ENCODE peak calls at places on chromosomes 11 and 22, in ten cellular contexts. I is stimulated activated CD4-positive, alpha-beta T cell treated with anti-CD3 and anti-CD28 coated beads, TNF-alpha, amount 100 ng/mL, for 48 hours; M is stimulated activated CD8-positive, alpha-beta memory T cell treated with anti-CD3 and anti-CD28 coated beads, Interleukin-2, amount 100 ng/mL, for 48 hours; T is Calu3; F is posterior cingulate gyrus; A is CD4-positive, alpha-beta T cell; V is NCI-H1436; N is GM12891; L is NCI-H446; R is tibial artery. E is an unnamed sample.

GRCh38 chr22:37566903-37567798 is 6.9 kb downstream of the CDC42EP1 start:
- DNase-seq in I (peak), M (peak), T (peak), F (peak), A (peak), V (peak), N (peak), L (peak), R (peak), E (peak)

GRCh38 chr11:45644981-45645889 is 20.2 kb downstream of the CHST1 start:
- DNase-seq in I (no peak), M (no peak), T (no peak), F (no peak), A (no peak), V (no peak), N (no peak), L (no peak), R (no peak), E (no peak)

GRCh38 chr11:65454696-65455456 is 32.3 kb downstream of the NEAT1 start:
- DNase-seq in I (peak), M (peak), T (peak), F (peak), A (peak), V (peak), N (peak), L (peak), R (peak), E (peak)

GRCh38 chr11:60942970-60943565 is 8.9 kb downstream of the SLC15A3 start:
- DNase-seq in I (no peak), M (no peak), T (peak), F (no peak), A (no peak), V (peak), N (no peak), L (peak), R (no peak), E (no peak)

GRCh38 chr22:29988719-29989118 is 91.5 kb upstream of the HORMAD2 start:
- DNase-seq in I (no peak), M (no peak), T (no peak), F (no peak), A (no peak), V (no peak), N (no peak), L (no peak), R (no peak), E (no peak)

GRCh38 chr11:118156531-118157185 is 4.0 kb upstream of the SCN4B start:
- DNase-seq in I (no peak), M (no peak), T (peak), F (no peak), A (no peak), V (peak), N (no peak), L (no peak), R (no peak), E (no peak)

GRCh38 chr11:31875861-31876625 is 64.9 kb upstream of the PAX6 start:
- DNase-seq in I (no peak), M (no peak), T (no peak), F (no peak), A (no peak), V (no peak), N (no peak), L (no peak), R (no peak), E (no peak)

GRCh38 chr11:94322501-94322900 is 18.1 kb downstream of the IZUMO1R start:
- DNase-seq in I (no peak), M (no peak), T (no peak), F (no peak), A (no peak), V (no peak), N (no peak), L (no peak), R (no peak), E (no peak)

GRCh38 chr11:15972838-15973237 is 383.5 kb downstream of the SOX6 start:
- DNase-seq in I (no peak), M (no peak), T (no peak), F (no peak), A (no peak), V (no peak), N (no peak), L (no peak), R (no peak), E (no peak)

GRCh38 chr22:49826603-49827306 is 918 bp downstream of the BRD1 start:
- DNase-seq in I (no peak), M (no peak), T (peak), F (no peak), A (peak), V (peak), N (no peak), L (no peak), R (peak), E (no peak)

GRCh38 chr22:49709464-49709863 is 118.2 kb downstream of the BRD1 start:
- DNase-seq in I (no peak), M (no peak), T (no peak), F (no peak), A (no peak), V (no peak), N (no peak), L (no peak), R (no peak), E (no peak)

GRCh38 chr22:23232094-23232905 is 52.0 kb downstream of the BCR start:
- DNase-seq in I (no peak), M (no peak), T (no peak), F (no peak), A (no peak), V (no peak), N (no peak), L (no peak), R (no peak), E (no peak)

GRCh38 chr11:27444801-27445215 is 27.8 kb downstream of the LGR4 start:
- DNase-seq in I (no peak), M (no peak), T (no peak), F (no peak), A (no peak), V (peak), N (no peak), L (no peak), R (no peak), E (no peak)

GRCh38 chr11:93740031-93740801 is 1.1 kb downstream of the TAF1D start:
- DNase-seq in I (peak), M (peak), T (peak), F (no peak), A (no peak), V (no peak), N (no peak), L (no peak), R (no peak), E (no peak)

GRCh38 chr11:82980292-82980691 is 78.8 kb downstream of the DDIAS start:
- DNase-seq in I (no peak), M (no peak), T (no peak), F (no peak), A (no peak), V (no peak), N (no peak), L (no peak), R (no peak), E (no peak)

GRCh38 chr11:69912161-69912910 is 93.1 kb upstream of the FGF3 start:
- DNase-seq in I (no peak), M (no peak), T (no peak), F (peak), A (no peak), V (no peak), N (no peak), L (no peak), R (peak), E (no peak)

GRCh38 chr11:60842688-60843605 is 1.0 kb downstream of the CCDC86 start:
- DNase-seq in I (no peak), M (no peak), T (no peak), F (no peak), A (no peak), V (no peak), N (no peak), L (no peak), R (no peak), E (no peak)

E was measured in dorsolateral prefrontal cortex.